ENCODE peak calls at places on chromosomes 11 and 22, in five cellular contexts. S is adipocyte; V is activated CD8-positive, alpha-beta memory T cell treated with anti-CD3 and anti-CD28 coated beads, Interleukin-2, amount 50 U/mL, for 48 hours; M is fibroblast of pulmonary artery; I is activated T-cell treated with anti-CD3 and anti-CD28 coated beads for 1 hour. R is an unnamed sample.

GRCh38 chr11:14974723-14975587 is 2.8 kb upstream of the CALCA start:
- DNase-seq in S (peak; percentile 19), I (peak; percentile 47), M (peak; percentile 40), V (peak; percentile 83), R (peak; percentile 21)

GRCh38 chr11:13009921-13010736 is 1.0 kb downstream of the RASSF10 start:
- DNase-seq in V (no peak), M (no peak), I (no peak), S (peak; percentile 11), R (no peak)

GRCh38 chr22:49848690-49849160 is 4.9 kb upstream of the ZBED4 start:
- DNase-seq in M (no peak), V (no peak), I (no peak), S (peak; percentile 22), R (no peak)

GRCh38 chr11:134069426-134069921 is 602 bp downstream of the JAM3 start:
- DNase-seq in M (peak; percentile 31), S (peak; percentile 72), V (no peak), I (no peak), R (no peak)

GRCh38 chr11:101169944-101170343 is 40.3 kb upstream of the PGR start:
- DNase-seq in V (no peak), I (no peak), M (no peak), S (no peak), R (no peak)

GRCh38 chr11:36421546-36422155 is 88.4 kb downstream of the TRAF6 start:
- DNase-seq in I (no peak), M (no peak), S (no peak), V (no peak), R (no peak)

GRCh38 chr22:19970479-19971275 is 29.1 kb upstream of the TXNRD2 start:
- DNase-seq in V (peak; percentile 94), I (peak; percentile 78), M (peak; percentile 64), S (peak; percentile 77), R (peak; percentile 46)

GRCh38 chr11:70111269-70112016 is 33.3 kb downstream of the ANO1 start:
- DNase-seq in V (no peak), I (no peak), S (peak; percentile 58), M (peak; percentile 33), R (peak; percentile 63)